ENCODE peak calls at places on chromosomes 2 and 18, in six cellular contexts. T is stomach, E is K562, I is GM12878, G is upper lobe of left lung, K is suprapubic skin. P is an unnamed sample.

GRCh38 chr2:27086722-27087446 is at the start of gene KHK:
- DNase-seq in K (no peak), G (peak; percentile 59), T (peak; percentile 61), I (no peak), E (peak; percentile 76), P (peak; percentile 77)

GRCh38 chr2:153557211-153557610 is 78.6 kb upstream of the RPRM start:
- DNase-seq in T (no peak), I (no peak), G (no peak), E (no peak), K (no peak), P (no peak)

GRCh38 chr2:11787991-11788390 is 41.6 kb downstream of the LPIN1 start:
- DNase-seq in I (no peak), K (no peak), T (no peak), E (no peak), G (no peak), P (no peak)

GRCh38 chr18:23422751-23423418 is 30.2 kb upstream of the RIOK3 start:
- DNase-seq in I (peak; percentile 92), G (peak; percentile 91), E (peak; percentile 65), T (peak; percentile 57), K (peak; percentile 73), P (peak; percentile 77)

GRCh38 chr2:88190808-88191721 is 20.9 kb downstream of the THNSL2 start:
- DNase-seq in G (no peak), I (no peak), E (peak; percentile 82), T (no peak), K (no peak), P (peak; percentile 24)

GRCh38 chr18:3248670-3249359 is 1.2 kb downstream of the MYL12A start:
- DNase-seq in I (no peak), E (no peak), T (no peak), G (peak; percentile 50), K (no peak), P (peak; percentile 57)

GRCh38 chr2:67845557-67846114 is 217.2 kb downstream of the C1D start:
- DNase-seq in I (no peak), T (no peak), K (no peak), G (no peak), E (no peak), P (no peak)

GRCh38 chr18:37334494-37335125 is 231.0 kb downstream of the CELF4 start:
- DNase-seq in E (no peak), K (no peak), G (no peak), I (no peak), T (no peak), P (no peak)

GRCh38 chr2:142175917-142176316 is 45.1 kb upstream of the LRP1B start:
- DNase-seq in I (no peak), K (no peak), T (no peak), E (no peak), G (no peak), P (no peak)

GRCh38 chr2:180015951-180016709 is 9.0 kb upstream of the CWC22 start:
- DNase-seq in K (no peak), E (no peak), I (no peak), T (no peak), G (no peak), P (no peak)

GRCh38 chr2:176984987-176985386 is 227.6 kb upstream of the HNRNPA3 start:
- DNase-seq in K (no peak), E (no peak), I (no peak), G (no peak), T (no peak), P (no peak)

GRCh38 chr2:65055427-65056214 is 595 bp upstream of the CEP68 start:
- DNase-seq in T (peak; percentile 68), K (no peak), E (peak; percentile 53), I (no peak), G (no peak), P (peak; percentile 77)

GRCh38 chr2:21118302-21118920 is 5.4 kb upstream of the TDRD15 start:
- DNase-seq in E (peak; percentile 23), G (no peak), K (no peak), T (no peak), I (no peak), P (no peak)

GRCh38 chr2:160680974-160681373 is 187.4 kb upstream of the RBMS1 start:
- DNase-seq in I (no peak), T (no peak), K (no peak), E (no peak), G (no peak), P (no peak)

GRCh38 chr18:55362303-55362702 is 225.7 kb downstream of the TCF4 start:
- DNase-seq in G (no peak), E (no peak), K (no peak), I (no peak), T (no peak), P (no peak)

GRCh38 chr2:231104115-231104713 is 20.6 kb downstream of the HTR2B start:
- DNase-seq in I (peak; percentile 55), T (peak; percentile 54), E (peak; percentile 12), K (no peak), G (peak; percentile 25), P (peak; percentile 75)

GRCh38 chr2:147030966-147031760 is 813.7 kb upstream of the ACVR2A start:
- DNase-seq in I (no peak), K (no peak), E (no peak), T (no peak), G (no peak), P (no peak)

GRCh38 chr2:127618551-127618950 is 27.4 kb upstream of the GPR17 start:
- DNase-seq in K (no peak), G (peak; percentile 5), I (no peak), E (no peak), T (peak; percentile 5), P (no peak)

GRCh38 chr18:26057208-26057821 is 33.1 kb downstream of the SS18 start:
- DNase-seq in E (no peak), I (no peak), T (no peak), K (no peak), G (no peak), P (no peak)

GRCh38 chr18:40866013-40866644 is 1088.9 kb upstream of the PIK3C3 start:
- DNase-seq in I (no peak), K (no peak), G (no peak), E (no peak), T (no peak), P (no peak)

GRCh38 chr18:3458952-3459853 is 9.2 kb downstream of the TGIF1 start:
- DNase-seq in I (no peak), T (no peak), E (no peak), K (no peak), G (no peak), P (no peak)

GRCh38 chr2:127414855-127415592 is 3.2 kb upstream of the PROC start:
- DNase-seq in T (peak; percentile 9), K (no peak), G (no peak), I (no peak), E (no peak), P (no peak)

GRCh38 chr2:68274022-68274421 is 21.7 kb upstream of the PPP3R1 start:
- DNase-seq in T (no peak), K (no peak), G (no peak), E (no peak), I (no peak), P (no peak)

GRCh38 chr2:11679491-11680130 is 9.6 kb upstream of the NTSR2 start:
- DNase-seq in I (no peak), E (no peak), T (peak; percentile 24), K (no peak), G (no peak), P (no peak)

GRCh38 chr18:9614401-9615279 is at the start of gene PPP4R1:
- DNase-seq in K (peak; percentile 90), I (no peak), E (peak; percentile 95), G (peak; percentile 85), T (peak; percentile 79), P (peak; percentile 81)

GRCh38 chr18:68436485-68436884 is 278.4 kb downstream of the TMX3 start:
- DNase-seq in I (no peak), T (no peak), E (no peak), K (no peak), G (no peak), P (no peak)

DNA sequence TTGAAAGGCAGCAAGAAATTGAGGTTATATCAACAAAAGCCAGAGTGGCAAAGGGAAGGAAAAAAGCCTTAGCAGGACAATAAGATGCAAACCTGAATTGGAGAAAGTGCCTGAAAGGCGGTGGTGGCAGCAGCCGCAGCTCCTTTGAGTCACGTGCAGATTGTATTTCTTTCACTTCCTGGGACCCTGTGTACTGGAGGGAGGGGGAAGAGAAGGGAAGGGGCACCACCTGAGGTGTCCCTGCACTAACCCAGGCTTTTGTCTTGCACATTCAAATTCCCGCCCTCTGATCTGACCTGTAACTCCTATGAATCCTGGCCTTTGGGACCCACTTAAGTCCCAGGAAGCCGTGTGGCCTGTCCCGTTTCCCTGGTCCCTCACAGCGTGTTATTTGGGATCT is 326.1 kb upstream of the SKOR2 start:
- DNase-seq in T (no peak), K (no peak), G (no peak), E (no peak), I (no peak), P (no peak)
- H3K4me1 ChIP-seq in T (no peaks in the 10 kb centered on the region), K (no peaks in the 10 kb centered on the region), G (no peaks in the 10 kb centered on the region), E (no peaks in the 10 kb centered on the region), I (no peaks in the 10 kb centered on the region), P (no peaks in the 10 kb centered on the region)

GRCh38 chr2:5123597-5124196 is 568.5 kb upstream of the SOX11 start:
- DNase-seq in I (no peak), E (no peak), K (no peak), G (no peak), T (no peak), P (no peak)

GRCh38 chr2:5121677-5122076 is 570.5 kb upstream of the SOX11 start:
- DNase-seq in T (no peak), E (no peak), G (no peak), K (no peak), I (no peak), P (no peak)

GRCh38 chr2:5121106-5121505 is 571.1 kb upstream of the SOX11 start:
- DNase-seq in T (no peak), K (no peak), G (no peak), I (no peak), E (no peak), P (no peak)

DNA sequence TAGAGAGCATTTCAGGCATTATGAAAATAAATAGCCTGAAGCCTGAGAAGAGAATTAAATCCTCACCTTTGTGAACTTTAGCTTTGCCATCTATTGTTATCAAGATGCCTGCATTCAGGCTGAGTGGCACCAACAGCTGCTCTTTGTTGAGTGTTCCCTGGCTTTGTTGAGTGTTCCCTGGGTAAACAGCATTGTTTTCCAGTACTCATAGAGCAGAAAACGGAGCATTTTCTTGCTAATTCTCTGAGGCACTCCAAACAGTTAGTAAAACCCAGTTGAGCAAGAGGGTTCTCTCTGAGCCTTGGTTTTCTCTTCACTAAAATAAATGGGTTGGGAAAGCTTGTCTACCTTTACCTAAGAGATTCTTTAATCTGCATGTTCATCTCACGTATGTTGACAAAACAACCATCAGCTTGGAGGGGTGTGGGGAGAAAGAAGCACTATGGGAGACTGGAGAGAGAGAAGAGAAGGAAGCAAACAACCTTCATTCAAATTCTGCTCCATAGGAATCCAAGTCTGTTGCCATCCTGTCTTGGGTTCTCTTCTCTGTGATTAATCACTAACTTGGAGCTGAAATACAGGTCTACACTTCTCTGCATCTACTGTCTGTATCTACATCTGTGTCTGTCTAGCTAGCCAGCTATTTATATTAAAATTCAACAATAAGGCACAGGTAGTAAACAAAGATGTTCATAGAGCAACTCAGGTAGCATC is 567.0 kb upstream of the SOX11 start:
- DNase-seq in I (no peak), K (no peak), G (no peak), E (no peak), T (no peak), P (no peak)
- TF ChIP-seq POLR2AphosphoS5 in I (no peak), K (no peak), G (no peak), E (no peak), T (no peak), P (no peak)

GRCh38 chr18:43876286-43877082 is 599.2 kb upstream of the SYT4 start:
- DNase-seq in I (no peak), T (no peak), E (no peak), G (no peak), K (no peak), P (no peak)
- TF ChIP-seq EP300 in I (no peak), T (no peak), E (no peak), G (no peak), K (no peak), P (no peak)

GRCh38 chr2:8680931-8681760 is 710 bp upstream of the ID2 start:
- DNase-seq in T (peak; percentile 73), K (peak; percentile 83), I (peak; percentile 61), G (peak; percentile 86), E (peak; percentile 45), P (peak; percentile 69)
- H3K4me1 ChIP-seq in T (peaks cover 47% of the 10 kb centered on the region), K (peaks cover 64% of the 10 kb centered on the region), I (peaks cover 23% of the 10 kb centered on the region), G (peaks cover 66% of the 10 kb centered on the region), E (peaks cover 36% of the 10 kb centered on the region), P (peaks cover 54% of the 10 kb centered on the region)

P was measured in transverse colon.